ENCODE peak calls at places on chromosomes 16 and 17, in seven cellular contexts. One of them, this sample, is unnamed.

GRCh38 chr16:22328081-22328725 is 31.0 kb downstream of the POLR3E start:
- DNase-seq in fibroblast of pulmonary artery: no peak
- DNase-seq in brain microvascular endothelial cell: no peak
- DNase-seq in AG09309: no peak
- DNase-seq in GM12865: no peak
- DNase-seq in heart right ventricle: no peak
- DNase-seq in MM.1S: no peak
- DNase-seq in this sample: no peak

GRCh38 chr17:57550671-57551315 is 194.3 kb downstream of the CCDC182 start:
- DNase-seq in MM.1S: no peak
- DNase-seq in heart right ventricle: no peak
- DNase-seq in brain microvascular endothelial cell: no peak
- DNase-seq in AG09309: no peak
- DNase-seq in GM12865: no peak
- DNase-seq in fibroblast of pulmonary artery: no peak
- DNase-seq in this sample: no peak

GRCh38 chr16:66182592-66182991 is 183.9 kb upstream of the CDH5 start:
- DNase-seq in MM.1S: no peak
- DNase-seq in fibroblast of pulmonary artery: no peak
- DNase-seq in AG09309: no peak
- DNase-seq in heart right ventricle: no peak
- DNase-seq in brain microvascular endothelial cell: no peak
- DNase-seq in GM12865: no peak
- DNase-seq in this sample: no peak

GRCh38 chr16:610513-611381 is 20.0 kb upstream of the WFIKKN1 start:
- DNase-seq in GM12865: no peak
- DNase-seq in fibroblast of pulmonary artery: no peak
- DNase-seq in MM.1S: no peak
- DNase-seq in heart right ventricle: no peak
- DNase-seq in brain microvascular endothelial cell: no peak
- DNase-seq in AG09309: no peak
- DNase-seq in this sample: peak

GRCh38 chr17:42459256-42459982 is 741 bp downstream of the ATP6V0A1 start:
- DNase-seq in heart right ventricle: peak
- DNase-seq in fibroblast of pulmonary artery: peak
- DNase-seq in MM.1S: peak
- DNase-seq in AG09309: no peak
- DNase-seq in GM12865: peak
- DNase-seq in brain microvascular endothelial cell: peak
- DNase-seq in this sample: peak

GRCh38 chr17:57342141-57342540 is 85.8 kb downstream of the MSI2 start:
- DNase-seq in AG09309: no peak
- DNase-seq in fibroblast of pulmonary artery: no peak
- DNase-seq in MM.1S: no peak
- DNase-seq in heart right ventricle: no peak
- DNase-seq in brain microvascular endothelial cell: no peak
- DNase-seq in GM12865: no peak
- DNase-seq in this sample: no peak

GRCh38 chr17:66432996-66433556 is 130.7 kb downstream of the PRKCA start:
- DNase-seq in brain microvascular endothelial cell: no peak
- DNase-seq in heart right ventricle: no peak
- DNase-seq in MM.1S: no peak
- DNase-seq in AG09309: no peak
- DNase-seq in fibroblast of pulmonary artery: peak
- DNase-seq in GM12865: no peak
- DNase-seq in this sample: no peak

GRCh38 chr16:3157229-3158013 is 22.6 kb downstream of the ZNF213 start:
- DNase-seq in MM.1S: no peak
- DNase-seq in brain microvascular endothelial cell: peak
- DNase-seq in AG09309: peak
- DNase-seq in fibroblast of pulmonary artery: peak
- DNase-seq in heart right ventricle: peak
- DNase-seq in GM12865: peak
- DNase-seq in this sample: peak

GRCh38 chr17:40111221-40112128 is 10.3 kb upstream of the MSL1 start:
- DNase-seq in fibroblast of pulmonary artery: peak
- DNase-seq in brain microvascular endothelial cell: peak
- DNase-seq in MM.1S: peak
- DNase-seq in heart right ventricle: peak
- DNase-seq in AG09309: peak
- DNase-seq in GM12865: peak
- DNase-seq in this sample: peak

GRCh38 chr16:13956635-13957196 is 36.8 kb downstream of the ERCC4 start:
- DNase-seq in brain microvascular endothelial cell: no peak
- DNase-seq in AG09309: no peak
- DNase-seq in MM.1S: no peak
- DNase-seq in fibroblast of pulmonary artery: no peak
- DNase-seq in GM12865: no peak
- DNase-seq in heart right ventricle: no peak
- DNase-seq in this sample: no peak

GRCh38 chr17:17387017-17387416 is 83.8 kb downstream of the NT5M start:
- DNase-seq in heart right ventricle: no peak
- DNase-seq in fibroblast of pulmonary artery: no peak
- DNase-seq in brain microvascular endothelial cell: no peak
- DNase-seq in GM12865: no peak
- DNase-seq in MM.1S: no peak
- DNase-seq in AG09309: no peak
- DNase-seq in this sample: no peak

GRCh38 chr17:50265690-50266306 is 8.5 kb upstream of the TMEM92 start:
- DNase-seq in brain microvascular endothelial cell: no peak
- DNase-seq in GM12865: no peak
- DNase-seq in fibroblast of pulmonary artery: no peak
- DNase-seq in heart right ventricle: no peak
- DNase-seq in AG09309: no peak
- DNase-seq in MM.1S: no peak
- DNase-seq in this sample: peak
- H3K4me3 ChIP-seq in brain microvascular endothelial cell: no peak
- H3K4me3 ChIP-seq in GM12865: no peak
- H3K4me3 ChIP-seq in fibroblast of pulmonary artery: no peak
- H3K4me3 ChIP-seq in heart right ventricle: no peak
- H3K4me3 ChIP-seq in AG09309: peak
- H3K4me3 ChIP-seq in MM.1S: no peak
- H3K4me3 ChIP-seq in this sample: peak

GRCh38 chr17:34025179-34025551 is 229.9 kb upstream of the CCL2 start:
- DNase-seq in MM.1S: peak
- DNase-seq in fibroblast of pulmonary artery: no peak
- DNase-seq in heart right ventricle: no peak
- DNase-seq in brain microvascular endothelial cell: no peak
- DNase-seq in AG09309: no peak
- DNase-seq in GM12865: peak
- DNase-seq in this sample: no peak
- TF ChIP-seq CTCF in MM.1S: peak
- TF ChIP-seq CTCF in fibroblast of pulmonary artery: no peak
- TF ChIP-seq CTCF in heart right ventricle: no peak
- TF ChIP-seq CTCF in brain microvascular endothelial cell: no peak
- TF ChIP-seq CTCF in AG09309: no peak
- TF ChIP-seq CTCF in GM12865: peak
- TF ChIP-seq CTCF in this sample: no peak

GRCh38 chr17:8137645-8138342 is 13.9 kb upstream of the HES7 start:
- DNase-seq in fibroblast of pulmonary artery: no peak
- DNase-seq in AG09309: no peak
- DNase-seq in MM.1S: no peak
- DNase-seq in GM12865: no peak
- DNase-seq in brain microvascular endothelial cell: no peak
- DNase-seq in heart right ventricle: no peak
- DNase-seq in this sample: no peak
- H3K4me3 ChIP-seq in fibroblast of pulmonary artery: peak
- H3K4me3 ChIP-seq in AG09309: peak
- H3K4me3 ChIP-seq in MM.1S: peak
- H3K4me3 ChIP-seq in GM12865: peak
- H3K4me3 ChIP-seq in brain microvascular endothelial cell: peak
- H3K4me3 ChIP-seq in heart right ventricle: peak
- H3K4me3 ChIP-seq in this sample: peak

DNA sequence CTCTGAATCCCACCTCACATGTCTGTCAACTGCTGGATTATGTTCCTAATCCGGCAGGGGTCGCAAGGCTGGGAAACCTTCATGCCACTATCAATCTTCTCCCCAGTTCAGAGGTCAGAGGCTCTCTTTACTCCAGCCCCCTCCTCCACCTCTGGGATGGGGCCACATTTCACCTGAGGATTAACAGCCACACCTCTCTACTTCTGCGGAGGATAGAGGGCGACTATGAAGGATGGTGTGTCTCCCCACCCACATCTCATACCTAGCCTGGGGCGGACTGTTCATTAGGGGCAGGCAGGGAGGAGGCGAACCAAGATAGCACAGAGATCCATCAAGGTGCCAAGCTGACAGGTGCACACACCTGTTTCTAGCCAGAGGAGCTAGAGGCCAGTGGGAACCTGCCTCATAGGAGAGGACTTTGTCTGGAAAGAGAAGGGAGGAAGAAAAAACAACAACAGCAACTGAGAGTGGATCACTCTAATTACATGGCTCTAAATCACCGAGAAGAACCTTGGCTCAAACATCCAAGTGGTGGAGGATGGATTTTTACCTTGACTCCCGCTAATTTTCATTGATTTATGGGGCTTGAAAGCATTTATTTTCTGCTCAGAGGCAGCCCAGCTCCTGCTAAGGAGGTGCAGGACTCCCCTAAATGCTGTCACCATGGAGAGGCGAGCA is 41.9 kb upstream of the SKAP1 start:
- DNase-seq in MM.1S: no peak
- DNase-seq in heart right ventricle: no peak
- DNase-seq in GM12865: no peak
- DNase-seq in brain microvascular endothelial cell: no peak
- DNase-seq in AG09309: no peak
- DNase-seq in fibroblast of pulmonary artery: no peak
- DNase-seq in this sample: no peak
- TF ChIP-seq CTCF in MM.1S: no peak
- TF ChIP-seq CTCF in heart right ventricle: no peak
- TF ChIP-seq CTCF in GM12865: no peak
- TF ChIP-seq CTCF in brain microvascular endothelial cell: no peak
- TF ChIP-seq CTCF in AG09309: no peak
- TF ChIP-seq CTCF in fibroblast of pulmonary artery: no peak
- TF ChIP-seq CTCF in this sample: no peak